ENCODE peak calls at places on chromosomes 12 and 14, in five cellular contexts. E is HepG2, Q is GM12878, F is K562, D is HCT116. G is an unnamed sample.

GRCh38 chr12:111462134-111462821 is 56.6 kb downstream of the SH2B3 start:
- DNase-seq in D (no peak), E (no peak), F (no peak), Q (no peak), G (no peak)

GRCh38 chr12:95415451-95415850 is 58.5 kb upstream of the METAP2 start:
- DNase-seq in D (no peak), E (no peak), Q (no peak), F (no peak), G (no peak)

GRCh38 chr14:25400607-25401206 is 350.8 kb upstream of the STXBP6 start:
- DNase-seq in Q (no peak), F (peak), E (peak), D (no peak), G (peak)

GRCh38 chr12:131041968-131042847 is 88.5 kb downstream of the ADGRD1 start:
- DNase-seq in Q (no peak), F (no peak), E (no peak), D (no peak), G (no peak)

GRCh38 chr12:40515041-40515825 is 177.0 kb upstream of the CNTN1 start:
- DNase-seq in D (no peak), E (no peak), Q (no peak), F (no peak), G (no peak)

GRCh38 chr12:57605308-57606015 is 838 bp downstream of the DTX3 start:
- DNase-seq in Q (no peak), D (no peak), F (no peak), E (no peak), G (no peak)

GRCh38 chr12:50322196-50322595 is 38.9 kb upstream of the LIMA1 start:
- DNase-seq in Q (no peak), D (no peak), E (no peak), F (no peak), G (no peak)

GRCh38 chr14:102948698-102949061 is 26.2 kb downstream of the AMN start:
- DNase-seq in D (no peak), Q (no peak), F (no peak), E (no peak), G (no peak)

GRCh38 chr12:115375188-115375991 is 691.4 kb upstream of the TBX3 start:
- DNase-seq in Q (peak), E (peak), D (no peak), F (no peak), G (no peak)

GRCh38 chr14:76937181-76938091 is 91.1 kb downstream of the IRF2BPL start:
- DNase-seq in Q (no peak), E (no peak), F (peak), D (no peak), G (no peak)

GRCh38 chr12:52975204-52975603 is 26.3 kb downstream of the KRT18 start:
- DNase-seq in D (no peak), Q (no peak), E (peak), F (peak), G (no peak)

GRCh38 chr14:99191663-99192621 is 80.1 kb downstream of the BCL11B start:
- DNase-seq in F (no peak), E (no peak), D (no peak), Q (no peak), G (peak)

GRCh38 chr12:121467638-121468403 is 67.9 kb downstream of the RNF34 start:
- DNase-seq in F (peak), D (no peak), Q (no peak), E (no peak), G (peak)

GRCh38 chr14:78254911-78255431 is 84.8 kb downstream of the NRXN3 start:
- DNase-seq in D (no peak), E (no peak), Q (no peak), F (no peak), G (no peak)

GRCh38 chr12:124904306-124905098 is 9.9 kb downstream of the UBC start:
- DNase-seq in E (peak), F (peak), D (no peak), Q (no peak), G (peak)

GRCh38 chr12:11949738-11950403 is 120.9 kb upstream of the BCL2L14 start:
- DNase-seq in Q (no peak), F (no peak), E (no peak), D (no peak), G (no peak)

GRCh38 chr12:77104281-77104680 is 38.9 kb upstream of the E2F7 start:
- DNase-seq in D (no peak), F (no peak), E (no peak), Q (no peak), G (no peak)

GRCh38 chr12:111185206-111185888 is 183.5 kb downstream of the PHETA1 start:
- DNase-seq in E (no peak), F (peak), D (no peak), Q (no peak), G (no peak)

GRCh38 chr12:131923260-131923659 is 5.8 kb upstream of the PUS1 start:
- DNase-seq in D (no peak), Q (peak), E (no peak), F (no peak), G (no peak)

GRCh38 chr14:68616255-68616902 is 176.5 kb downstream of the ZFP36L1 start:
- DNase-seq in Q (no peak), D (peak), F (peak), E (no peak), G (no peak)

GRCh38 chr14:81476816-81477215 is 56.8 kb downstream of the SEL1L start:
- DNase-seq in Q (no peak), E (no peak), F (no peak), D (no peak), G (no peak)

GRCh38 chr12:119808441-119808840 is 68.7 kb downstream of the CIT start:
- DNase-seq in Q (no peak), D (no peak), F (no peak), E (no peak), G (no peak)

GRCh38 chr14:64705406-64706118 is 1.3 kb downstream of the PLEKHG3 start:
- DNase-seq in Q (no peak), E (no peak), D (no peak), F (no peak), G (peak)

GRCh38 chr14:23353433-23353780 is 720 bp upstream of the SLC22A17 start:
- DNase-seq in D (no peak), E (no peak), F (no peak), Q (no peak), G (no peak)

GRCh38 chr12:113846275-113846674 is 119.8 kb downstream of the RBM19 start:
- DNase-seq in F (peak), D (no peak), E (no peak), Q (no peak), G (no peak)

GRCh38 chr14:51382506-51382905 is 142.5 kb downstream of the TMX1 start:
- DNase-seq in D (no peak), E (no peak), F (no peak), Q (no peak), G (peak)

GRCh38 chr14:51386411-51386810 is 146.4 kb downstream of the TMX1 start:
- DNase-seq in D (no peak), E (no peak), Q (no peak), F (no peak), G (no peak)

GRCh38 chr14:51386983-51387730 is 147.1 kb downstream of the TMX1 start:
- DNase-seq in F (no peak), Q (no peak), D (no peak), E (no peak), G (no peak)
- TF ChIP-seq JUND in F (no peak), Q (no peak), D (no peak), E (no peak), G (no peak)

GRCh38 chr14:74712499-74713394 is at the start of the genes AREL1 and FCF1:
- DNase-seq in Q (peak), F (peak), E (peak), D (peak), G (peak)
- TF ChIP-seq JUND in Q (no peak), F (no peak), E (no peak), D (no peak), G (no peak)

GRCh38 chr12:101829639-101830390 is 944 bp downstream of the GNPTAB start:
- DNase-seq in Q (no peak), D (no peak), E (no peak), F (peak), G (peak)

GRCh38 chr12:101828463-101829196 is 2.1 kb downstream of the GNPTAB start:
- DNase-seq in Q (no peak), D (no peak), F (peak), E (no peak), G (no peak)

GRCh38 chr12:101830391-101831325 is at the start of gene GNPTAB:
- DNase-seq in F (peak), E (peak), D (peak), Q (peak), G (peak)

GRCh38 chr12:101826766-101827368 is 3.9 kb downstream of the GNPTAB start:
- DNase-seq in F (peak), D (no peak), E (no peak), Q (no peak), G (no peak)

GRCh38 chr12:101832030-101832429 is 1.3 kb upstream of the GNPTAB start:
- DNase-seq in D (no peak), E (no peak), Q (no peak), F (peak), G (no peak)
- TF ChIP-seq JUND in D (no peak), E (no peak), Q (no peak), F (peak), G (no peak)

GRCh38 chr14:71931492-71932228 is 569 bp upstream of the RGS6 start:
- DNase-seq in E (no peak), Q (no peak), D (no peak), F (no peak), G (peak)

GRCh38 chr14:71932229-71932951 is at the start of gene RGS6:
- DNase-seq in D (peak), Q (no peak), E (peak), F (no peak), G (peak)

GRCh38 chr14:71933026-71933587 is 878 bp downstream of the RGS6 start:
- DNase-seq in Q (no peak), E (no peak), D (no peak), F (no peak), G (peak)
- TF ChIP-seq JUND in Q (no peak), E (no peak), D (no peak), F (no peak), G (no peak)

DNA sequence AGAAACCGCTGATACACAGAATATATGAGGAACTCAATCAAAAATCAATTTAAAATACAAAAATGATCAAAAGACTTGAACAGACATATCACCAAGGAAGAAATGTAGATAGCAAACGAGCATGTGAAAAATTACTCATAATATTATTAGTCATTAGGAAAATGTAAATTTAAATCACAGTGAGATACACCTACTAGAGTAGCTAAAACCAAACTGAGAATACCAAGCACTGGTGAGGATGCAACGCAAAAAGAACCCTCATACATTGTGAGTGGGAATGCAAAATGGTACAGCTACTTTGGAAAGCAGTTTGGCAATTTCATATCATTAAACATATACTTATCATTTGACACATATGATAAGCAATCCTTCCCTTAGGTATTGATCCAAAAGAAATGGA is 101.1 kb upstream of the ST8SIA1 start:
- DNase-seq in Q (no peak), D (no peak), F (no peak), E (no peak), G (no peak)
- TF ChIP-seq JUND in Q (no peak), D (no peak), F (no peak), E (no peak), G (no peak)

DNA sequence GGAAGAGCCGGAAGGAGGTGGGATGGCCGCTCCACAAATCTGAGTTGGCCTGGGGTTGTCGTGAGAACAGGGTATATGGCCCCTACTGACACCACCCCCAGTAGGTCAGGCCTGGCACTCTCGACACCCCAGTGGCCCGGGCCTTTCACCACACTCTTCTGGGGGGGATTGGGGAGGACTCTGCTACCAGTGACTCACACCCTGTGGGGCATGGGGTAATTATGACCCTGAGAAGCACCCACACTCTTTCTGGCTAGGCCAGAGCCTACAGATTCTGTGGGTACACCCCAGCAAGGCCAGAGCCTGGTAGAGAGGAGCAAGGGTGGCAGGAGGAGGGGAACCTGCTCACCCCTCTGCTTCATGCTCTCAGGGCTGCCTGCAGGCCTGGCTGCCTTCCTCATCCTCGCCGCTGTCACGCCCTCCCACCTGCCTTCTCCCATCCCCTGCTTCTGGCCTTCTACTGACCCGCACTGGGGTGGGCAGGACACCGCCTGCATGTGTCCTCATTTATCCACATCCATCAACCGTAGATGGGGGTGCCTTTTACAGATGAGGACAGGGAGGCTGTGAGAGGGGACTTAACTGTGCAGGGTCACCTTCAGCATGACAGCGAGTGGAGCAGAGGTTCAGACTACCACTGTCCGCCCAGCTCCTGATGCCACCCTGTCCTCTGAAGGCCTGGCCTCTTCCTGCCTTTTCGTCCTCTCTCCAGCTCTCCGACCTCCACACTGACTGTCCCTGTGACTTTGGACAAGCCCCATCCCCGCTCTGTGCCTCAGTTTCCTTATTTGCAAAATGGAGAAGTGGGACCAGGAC is 18.4 kb downstream of the ASB2 start:
- DNase-seq in E (no peak), F (no peak), Q (no peak), D (no peak), G (no peak)
- TF ChIP-seq JUND in E (no peak), F (no peak), Q (no peak), D (no peak), G (no peak)

GRCh38 chr12:16424531-16424930 is 77.1 kb downstream of the MGST1 start:
- DNase-seq in F (no peak), D (no peak), E (no peak), Q (no peak), G (no peak)

GRCh38 chr12:16417058-16417457 is 69.6 kb downstream of the MGST1 start:
- DNase-seq in F (no peak), E (no peak), Q (no peak), D (no peak), G (no peak)

DNA sequence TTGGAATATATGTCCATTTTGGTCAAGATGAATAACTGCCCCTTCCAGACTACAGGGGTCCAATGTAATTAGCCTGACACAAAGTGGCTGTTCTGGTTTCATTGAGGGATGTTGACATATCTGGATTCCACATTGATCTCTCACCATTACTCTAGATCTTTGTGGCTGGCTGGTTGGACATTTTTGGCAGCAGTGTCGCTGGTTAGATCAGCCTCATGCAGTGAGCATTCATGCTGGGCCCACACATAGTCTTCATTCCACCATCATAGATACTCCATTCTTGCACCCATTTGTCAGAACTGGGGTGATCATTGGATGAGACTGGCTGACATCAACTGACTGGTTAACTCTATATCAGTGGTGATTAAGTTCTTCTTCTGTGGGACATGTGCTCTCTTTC is 74.4 kb downstream of the MGST1 start:
- DNase-seq in F (no peak), D (no peak), E (no peak), Q (no peak), G (no peak)
- TF ChIP-seq JUND in F (no peak), D (no peak), E (no peak), Q (no peak), G (no peak)

G was measured in T47D.